ENCODE peak calls at places on chromosomes 13 and 19, in six cellular contexts. One of them, this sample, is unnamed.

GRCh38 chr19:4703671-4704316 is 19.8 kb downstream of the DPP9 start:
- DNase-seq in stimulated activated CD8-positive, alpha-beta memory T cell treated with anti-CD3 and anti-CD28 coated beads, Interleukin-4, amount 100 ng/mL, for 24 hours: no peak
- DNase-seq in MV-4-11: no peak
- DNase-seq in dorsolateral prefrontal cortex: no peak
- DNase-seq in A172: no peak
- DNase-seq in cardiac fibroblast: no peak
- DNase-seq in this sample: no peak

GRCh38 chr13:84265365-84265764 is 383.1 kb upstream of the SLITRK1 start:
- DNase-seq in stimulated activated CD8-positive, alpha-beta memory T cell treated with anti-CD3 and anti-CD28 coated beads, Interleukin-4, amount 100 ng/mL, for 24 hours: no peak
- DNase-seq in cardiac fibroblast: no peak
- DNase-seq in dorsolateral prefrontal cortex: no peak
- DNase-seq in MV-4-11: no peak
- DNase-seq in A172: no peak
- DNase-seq in this sample: no peak

GRCh38 chr19:1852294-1852646 is 4.0 kb upstream of the REXO1 start:
- DNase-seq in stimulated activated CD8-positive, alpha-beta memory T cell treated with anti-CD3 and anti-CD28 coated beads, Interleukin-4, amount 100 ng/mL, for 24 hours: no peak
- DNase-seq in A172: no peak
- DNase-seq in dorsolateral prefrontal cortex: no peak
- DNase-seq in cardiac fibroblast: no peak
- DNase-seq in MV-4-11: no peak
- DNase-seq in this sample: no peak

GRCh38 chr19:43651758-43652545 is 12.3 kb upstream of the CADM4 start:
- DNase-seq in A172: peak
- DNase-seq in dorsolateral prefrontal cortex: peak
- DNase-seq in MV-4-11: peak
- DNase-seq in stimulated activated CD8-positive, alpha-beta memory T cell treated with anti-CD3 and anti-CD28 coated beads, Interleukin-4, amount 100 ng/mL, for 24 hours: peak
- DNase-seq in cardiac fibroblast: peak
- DNase-seq in this sample: peak

GRCh38 chr13:43484432-43485225 is 302.1 kb downstream of the ENOX1 start:
- DNase-seq in MV-4-11: peak
- DNase-seq in A172: no peak
- DNase-seq in cardiac fibroblast: no peak
- DNase-seq in dorsolateral prefrontal cortex: no peak
- DNase-seq in stimulated activated CD8-positive, alpha-beta memory T cell treated with anti-CD3 and anti-CD28 coated beads, Interleukin-4, amount 100 ng/mL, for 24 hours: no peak
- DNase-seq in this sample: no peak

GRCh38 chr13:95636853-95637252 is 7.7 kb downstream of the DZIP1 start:
- DNase-seq in A172: no peak
- DNase-seq in cardiac fibroblast: no peak
- DNase-seq in stimulated activated CD8-positive, alpha-beta memory T cell treated with anti-CD3 and anti-CD28 coated beads, Interleukin-4, amount 100 ng/mL, for 24 hours: no peak
- DNase-seq in dorsolateral prefrontal cortex: no peak
- DNase-seq in MV-4-11: no peak
- DNase-seq in this sample: no peak

GRCh38 chr19:13823256-13823655 is 28.0 kb downstream of the ZSWIM4 start:
- DNase-seq in MV-4-11: no peak
- DNase-seq in cardiac fibroblast: peak
- DNase-seq in dorsolateral prefrontal cortex: no peak
- DNase-seq in stimulated activated CD8-positive, alpha-beta memory T cell treated with anti-CD3 and anti-CD28 coated beads, Interleukin-4, amount 100 ng/mL, for 24 hours: no peak
- DNase-seq in A172: no peak
- DNase-seq in this sample: no peak

GRCh38 chr13:37608750-37609339 is 10.3 kb upstream of the POSTN start:
- DNase-seq in A172: no peak
- DNase-seq in stimulated activated CD8-positive, alpha-beta memory T cell treated with anti-CD3 and anti-CD28 coated beads, Interleukin-4, amount 100 ng/mL, for 24 hours: no peak
- DNase-seq in cardiac fibroblast: peak
- DNase-seq in MV-4-11: no peak
- DNase-seq in dorsolateral prefrontal cortex: no peak
- DNase-seq in this sample: no peak

GRCh38 chr19:55241143-55241934 is 12.8 kb upstream of the TMEM86B start:
- DNase-seq in dorsolateral prefrontal cortex: no peak
- DNase-seq in A172: no peak
- DNase-seq in stimulated activated CD8-positive, alpha-beta memory T cell treated with anti-CD3 and anti-CD28 coated beads, Interleukin-4, amount 100 ng/mL, for 24 hours: no peak
- DNase-seq in cardiac fibroblast: no peak
- DNase-seq in MV-4-11: no peak
- DNase-seq in this sample: no peak

This sample was measured in activated CD8-positive, alpha-beta T cell treated with anti-CD3 and anti-CD28 coated beads, Interleukin-2, amount 10 ng/mL, durations not matched to agents 7 days and 5 days.